ENCODE peak calls at places on chromosomes 11 and 22, in seven cellular contexts. K is heart left ventricle, B is GM20000, M is endothelial cell of umbilical vein, X is esophagus squamous epithelium, W is gastrocnemius medialis, V is astrocyte of the spinal cord. Q is an unnamed sample.

GRCh38 chr11:67420147-67420645 is 4.7 kb downstream of the CARNS1 start:
- DNase-seq in K (no peak), B (no peak), M (no peak), X (no peak), W (no peak), V (no peak), Q (no peak)

GRCh38 chr22:46119729-46120419 is 30.5 kb upstream of the PPARA start:
- DNase-seq in K (peak; percentile 67), B (no peak), M (no peak), X (no peak), W (no peak), V (peak; percentile 82), Q (no peak)

GRCh38 chr22:33811686-33812085 is 108.6 kb downstream of the LARGE1 start:
- DNase-seq in K (peak; percentile 67), B (no peak), M (no peak), X (no peak), W (no peak), V (no peak), Q (peak; percentile 57)

GRCh38 chr11:126122863-126123262 is 60.2 kb upstream of the CDON start:
- DNase-seq in K (no peak), B (no peak), M (no peak), X (no peak), W (no peak), V (no peak), Q (no peak)

GRCh38 chr11:126106929-126107328 is 44.3 kb upstream of the CDON start:
- DNase-seq in K (no peak), B (no peak), M (no peak), X (no peak), W (no peak), V (no peak), Q (no peak)

GRCh38 chr11:12288212-12288933 is 89.0 kb upstream of the PARVA start:
- DNase-seq in K (peak; percentile 78), B (peak; percentile 65), M (peak; percentile 87), X (no peak), W (no peak), V (peak; percentile 96), Q (peak; percentile 86)

GRCh38 chr22:37907036-37907954 is 1.2 kb downstream of the MICALL1 start:
- DNase-seq in K (no peak), B (no peak), M (peak; percentile 8), X (no peak), W (no peak), V (no peak), Q (no peak)

GRCh38 chr11:2528301-2529050 is 83.7 kb downstream of the KCNQ1 start:
- DNase-seq in K (peak; percentile 15), B (no peak), M (no peak), X (no peak), W (no peak), V (no peak), Q (no peak)

GRCh38 chr11:73335204-73335923 is 27.3 kb downstream of the ARHGEF17 start:
- DNase-seq in K (peak; percentile 85), B (peak; percentile 85), M (peak; percentile 88), X (no peak), W (peak; percentile 47), V (peak; percentile 84), Q (peak; percentile 90)

GRCh38 chr11:65187971-65188461 is 6.3 kb downstream of the CAPN1 start:
- DNase-seq in K (no peak), B (no peak), M (no peak), X (no peak), W (no peak), V (no peak), Q (no peak)

GRCh38 chr11:117625237-117625636 is 171.8 kb downstream of the DSCAML1 start:
- DNase-seq in K (no peak), B (no peak), M (no peak), X (no peak), W (no peak), V (no peak), Q (no peak)

DNA sequence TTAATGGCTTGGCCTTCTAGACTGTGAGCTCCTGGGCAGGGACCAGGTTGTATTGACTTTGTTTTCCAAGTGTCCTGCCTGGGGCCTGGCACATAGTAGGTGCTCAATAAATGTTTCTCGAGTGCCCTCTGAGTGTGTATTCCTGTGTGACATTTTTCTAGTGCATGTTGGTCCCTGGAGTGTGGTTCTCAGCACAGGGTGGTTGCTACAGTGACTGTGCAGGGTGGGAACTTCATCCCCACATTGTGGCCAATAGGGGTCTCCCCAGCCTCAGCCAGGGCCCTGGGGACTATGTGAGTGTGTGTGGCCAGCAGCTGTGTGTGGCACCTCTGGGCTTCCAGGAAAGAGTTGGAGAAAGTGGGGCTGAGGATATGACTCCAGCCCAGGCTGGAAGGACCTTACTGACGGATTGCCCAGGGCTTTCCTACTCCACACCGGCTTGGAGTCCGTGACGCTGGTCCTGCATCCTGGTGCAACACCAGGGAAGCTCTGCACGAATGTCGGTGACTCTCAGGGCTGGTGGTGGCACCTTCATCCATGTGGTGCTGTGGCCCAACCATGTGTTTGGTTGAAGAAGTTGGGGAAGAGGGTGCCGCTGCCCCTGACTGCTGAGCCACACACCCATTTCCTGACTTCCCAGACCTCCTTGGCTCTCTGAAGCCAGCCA is 9.0 kb upstream of the MARK2 start:
- DNase-seq in K (no peak), B (no peak), M (peak; percentile 44), X (no peak), W (no peak), V (peak; percentile 26), Q (no peak)
- TF ChIP-seq CTCF in K (no peak), B (no peak), M (peak; percentile 31), X (no peak), W (no peak), V (peak; percentile 46), Q (no peak)

GRCh38 chr22:25062378-25063095 is 110.0 kb downstream of the KIAA1671 start:
- DNase-seq in K (no peak), B (no peak), M (peak; percentile 49), X (no peak), W (no peak), V (no peak), Q (peak; percentile 1)

GRCh38 chr22:25061605-25062377 is 109.3 kb downstream of the KIAA1671 start:
- DNase-seq in K (no peak), B (no peak), M (peak; percentile 25), X (no peak), W (no peak), V (no peak), Q (no peak)

GRCh38 chr22:25059438-25059837 is 106.9 kb downstream of the KIAA1671 start:
- DNase-seq in K (no peak), B (no peak), M (no peak), X (no peak), W (no peak), V (no peak), Q (no peak)

GRCh38 chr22:25061134-25061533 is 108.6 kb downstream of the KIAA1671 start:
- DNase-seq in K (no peak), B (no peak), M (no peak), X (no peak), W (no peak), V (no peak), Q (no peak)

GRCh38 chr22:25060522-25061071 is 108.1 kb downstream of the KIAA1671 start:
- DNase-seq in K (no peak), B (no peak), M (no peak), X (no peak), W (no peak), V (no peak), Q (no peak)
- TF ChIP-seq CTCF in K (no peak), B (peak; percentile 23), M (no peak), X (peak; percentile 12), W (no peak), V (peak; percentile 53), Q (peak; percentile 16)

GRCh38 chr22:48042621-48043395 is 1280.4 kb downstream of the TBC1D22A start:
- DNase-seq in K (no peak), B (no peak), M (no peak), X (no peak), W (no peak), V (no peak), Q (no peak)
- TF ChIP-seq CTCF in K (no peak), B (no peak), M (no peak), X (no peak), W (no peak), V (no peak), Q (no peak)

DNA sequence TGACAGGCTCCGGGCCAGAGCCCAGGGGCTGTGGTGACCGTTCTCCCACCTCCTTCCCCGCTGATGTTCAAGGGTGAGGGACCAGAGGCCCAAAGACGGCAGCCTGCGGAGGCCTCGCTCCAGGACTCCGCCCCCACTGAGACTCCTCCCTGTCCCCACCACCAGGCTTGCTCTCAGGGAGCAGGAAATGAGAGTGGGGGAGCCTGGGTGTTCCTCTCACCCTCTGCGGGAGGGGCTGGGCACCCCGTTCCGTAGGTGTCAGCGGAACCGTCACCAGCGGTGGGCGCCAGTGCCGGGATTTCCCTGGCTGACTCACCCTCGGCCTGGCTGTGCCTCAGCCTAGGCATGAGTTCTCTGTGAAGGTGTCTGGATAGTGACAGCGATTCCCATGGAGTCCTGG is 15.7 kb downstream of the DAGLA start:
- DNase-seq in K (peak; percentile 79), B (peak; percentile 68), M (peak; percentile 71), X (no peak), W (peak; percentile 75), V (peak; percentile 55), Q (peak; percentile 92)
- TF ChIP-seq CTCF in K (no peak), B (no peak), M (no peak), X (no peak), W (no peak), V (peak; percentile 21), Q (peak; percentile 10)

Q was measured in psoas muscle.